ENCODE peak calls at places on chromosomes 5 and 9, in four cellular contexts. X, G, V and J are unnamed samples.

GRCh38 chr5:60633336-60633735 is 66.6 kb downstream of the DEPDC1B start:
- DNase-seq in X (no peak), G (no peak), V (no peak), J (no peak)

GRCh38 chr9:91354846-91355245 is 6.9 kb downstream of the AUH start:
- DNase-seq in X (no peak), G (no peak), V (no peak), J (no peak)

GRCh38 chr9:136010615-136011341 is 49.6 kb upstream of the UBAC1 start:
- DNase-seq in X (peak; percentile 50), G (no peak), V (peak; percentile 42), J (no peak)

GRCh38 chr5:95281211-95281610 is 3.7 kb downstream of the MCTP1 start:
- DNase-seq in X (no peak), G (no peak), V (no peak), J (no peak)

GRCh38 chr5:582936-583635 is 29.1 kb upstream of the CEP72 start:
- DNase-seq in X (no peak), G (peak; percentile 21), V (no peak), J (no peak)

GRCh38 chr5:148739023-148739422 is 84.7 kb upstream of the HTR4 start:
- DNase-seq in X (no peak), G (no peak), V (no peak), J (no peak)

GRCh38 chr5:120122711-120123110 is 341.4 kb upstream of the PRR16 start:
- DNase-seq in X (no peak), G (no peak), V (no peak), J (no peak)

GRCh38 chr5:146828385-146828784 is 50.2 kb downstream of the PPP2R2B start:
- DNase-seq in X (no peak), G (no peak), V (no peak), J (no peak)

GRCh38 chr9:137374131-137374845 is 48.7 kb downstream of the EXD3 start:
- DNase-seq in X (no peak), G (no peak), V (peak; percentile 16), J (no peak)

GRCh38 chr5:36058776-36059175 is 7.9 kb downstream of the UGT3A2 start:
- DNase-seq in X (no peak), G (no peak), V (no peak), J (no peak)

GRCh38 chr5:156120777-156121176 is 206.2 kb upstream of the SGCD start:
- DNase-seq in X (no peak), G (no peak), V (no peak), J (no peak)

GRCh38 chr5:17976404-17976803 is 342.1 kb downstream of the TAF11L14 start:
- DNase-seq in X (no peak), G (no peak), V (no peak), J (no peak)

GRCh38 chr9:69519470-69520240 is 152.5 kb downstream of the APBA1 start:
- DNase-seq in X (no peak), G (no peak), V (no peak), J (no peak)

GRCh38 chr9:28887188-28887884 is 1314.1 kb upstream of the C9orf72 start:
- DNase-seq in X (no peak), G (no peak), V (no peak), J (no peak)

GRCh38 chr9:129412814-129413536 is 207.9 kb downstream of the C9orf50 start:
- DNase-seq in X (peak; percentile 60), G (peak; percentile 67), V (peak; percentile 63), J (peak; percentile 72)

GRCh38 chr9:134053401-134053871 is 14.4 kb downstream of the BRD3 start:
- DNase-seq in X (peak; percentile 43), G (no peak), V (no peak), J (peak; percentile 8)

GRCh38 chr5:159730285-159730684 is 186.0 kb upstream of the ADRA1B start:
- DNase-seq in X (no peak), G (no peak), V (no peak), J (no peak)

GRCh38 chr5:96453394-96453793 is 20.3 kb upstream of the PCSK1 start:
- DNase-seq in X (no peak), G (no peak), V (no peak), J (no peak)

GRCh38 chr5:96936431-96937221 is 746 bp downstream of the LNPEP start:
- DNase-seq in X (peak; percentile 65), G (peak; percentile 46), V (peak; percentile 56), J (peak; percentile 24)

GRCh38 chr9:113572076-113572861 is 108.7 kb downstream of the RGS3 start:
- DNase-seq in X (peak; percentile 15), G (no peak), V (peak; percentile 8), J (peak; percentile 14)

GRCh38 chr5:45793638-45794532 is 97.7 kb upstream of the HCN1 start:
- DNase-seq in X (no peak), G (no peak), V (no peak), J (no peak)

GRCh38 chr9:127974769-127975261 is 6.0 kb downstream of the EEIG1 start:
- DNase-seq in X (no peak), G (no peak), V (peak; percentile 59), J (peak; percentile 61)

GRCh38 chr9:85522459-85523092 is 219.2 kb downstream of the AGTPBP1 start:
- DNase-seq in X (peak; percentile 70), G (no peak), V (peak; percentile 51), J (peak; percentile 27)

GRCh38 chr5:166505086-166505485 is 1786.4 kb upstream of the WWC1 start:
- DNase-seq in X (no peak), G (no peak), V (no peak), J (no peak)

GRCh38 chr9:129898205-129898604 is 62.9 kb downstream of the USP20 start:
- DNase-seq in X (no peak), G (no peak), V (peak; percentile 44), J (no peak)

GRCh38 chr5:139669681-139670368 is 21.7 kb downstream of the CXXC5 start:
- DNase-seq in X (no peak), G (peak; percentile 37), V (no peak), J (no peak)

GRCh38 chr9:136193127-136193890 is 11.6 kb downstream of the LHX3 start:
- DNase-seq in X (no peak), G (no peak), V (no peak), J (no peak)

GRCh38 chr5:3599283-3600105 is 3.9 kb downstream of the IRX1 start:
- DNase-seq in X (no peak), G (no peak), V (no peak), J (no peak)

GRCh38 chr9:72828281-72828731 is 124.5 kb downstream of the ALDH1A1 start:
- DNase-seq in X (no peak), G (no peak), V (no peak), J (no peak)

GRCh38 chr5:41246376-41246775 is 33.0 kb upstream of the C6 start:
- DNase-seq in X (no peak), G (no peak), V (no peak), J (peak; percentile 7)

GRCh38 chr9:109941771-109942170 is 161.8 kb downstream of the PALM2AKAP2 start:
- DNase-seq in X (no peak), G (no peak), V (no peak), J (no peak)

GRCh38 chr9:107274096-107274495 is 9.0 kb upstream of the RAD23B start:
- DNase-seq in X (no peak), G (no peak), V (no peak), J (no peak)

GRCh38 chr9:99303177-99303576 is 81.1 kb downstream of the SEC61B start:
- DNase-seq in X (no peak), G (no peak), V (no peak), J (no peak)

GRCh38 chr9:69762527-69762926 is 2.7 kb upstream of the PTAR1 start:
- DNase-seq in X (no peak), G (no peak), V (no peak), J (no peak)

GRCh38 chr5:172616136-172616535 is 24.9 kb upstream of the NEURL1B start:
- DNase-seq in X (no peak), G (no peak), V (no peak), J (no peak)

GRCh38 chr5:54415896-54416640 is 39.4 kb upstream of the HSPB3 start:
- DNase-seq in X (no peak), G (no peak), V (no peak), J (no peak)

GRCh38 chr9:89594811-89595550 is 9.8 kb upstream of the GADD45G start:
- DNase-seq in X (no peak), G (no peak), V (no peak), J (no peak)

GRCh38 chr5:16467363-16468219 is 2.0 kb upstream of the ZNF622 start:
- DNase-seq in X (no peak), G (no peak), V (no peak), J (no peak)

GRCh38 chr5:143170977-143171376 is 232.5 kb downstream of the NR3C1 start:
- DNase-seq in X (no peak), G (no peak), V (no peak), J (no peak)
- H3K27ac ChIP-seq in X (no peak overlapping the region), G (no peak overlapping the region), V (no peak overlapping the region), J (no peak overlapping the region)

GRCh38 chr5:14582797-14583137 is 1.2 kb downstream of the OTULINL start:
- DNase-seq in X (peak; percentile 47), G (no peak), V (no peak), J (no peak)

GRCh38 chr5:14581891-14582796 is 552 bp downstream of the OTULINL start:
- DNase-seq in X (peak; percentile 84), G (peak; percentile 74), V (peak; percentile 76), J (peak; percentile 79)

GRCh38 chr5:14579246-14579645 is 2.3 kb upstream of the OTULINL start:
- DNase-seq in X (no peak), G (no peak), V (no peak), J (peak; percentile 13)

GRCh38 chr5:14580037-14581034 is 1.3 kb upstream of the OTULINL start:
- DNase-seq in X (no peak), G (no peak), V (no peak), J (no peak)

GRCh38 chr5:14581333-14581890 is at the start of gene OTULINL:
- DNase-seq in X (peak; percentile 92), G (peak; percentile 89), V (peak; percentile 93), J (peak; percentile 78)
- H3K27ac ChIP-seq in X (peak within 1 kb of the TSS; percentile 95), G (peak within 1 kb of the TSS; percentile 77), V (peak within 1 kb of the TSS; percentile 85), J (no peak within 1 kb of the TSS)

GRCh38 chr5:134127988-134128647 is 13.6 kb downstream of the TCF7 start:
- DNase-seq in X (no peak), G (no peak), V (no peak), J (no peak)
- H3K27ac ChIP-seq in X (peak overlapping the region; percentile 60), G (no peak overlapping the region), V (peak overlapping the region; percentile 74), J (no peak overlapping the region)

GRCh38 chr5:164868761-164869160 is 1363.3 kb downstream of the MAT2B start:
- DNase-seq in X (no peak), G (no peak), V (no peak), J (no peak)
- H3K27ac ChIP-seq in X (no peak overlapping the region), G (no peak overlapping the region), V (no peak overlapping the region), J (no peak overlapping the region)

DNA sequence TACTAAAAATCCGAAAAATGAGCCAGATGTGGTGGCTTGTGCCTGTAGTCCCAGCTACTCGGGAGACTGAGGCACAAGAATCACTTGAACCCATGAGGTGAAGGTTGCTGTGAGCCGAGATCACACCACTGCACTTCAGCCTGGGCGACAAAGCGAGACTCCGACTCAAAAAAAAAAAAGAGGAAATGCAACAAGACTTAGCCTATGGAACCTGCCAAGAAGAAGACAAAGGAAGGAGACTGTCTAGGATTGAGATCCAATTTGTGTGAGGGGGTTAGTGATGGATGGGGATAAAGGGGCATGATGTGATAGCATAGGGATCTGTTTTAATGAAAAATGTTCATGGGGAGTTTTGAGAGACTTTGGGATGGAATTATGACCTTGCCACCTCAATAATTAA is 72.9 kb downstream of the RAB24 start:
- DNase-seq in X (no peak), G (no peak), V (no peak), J (no peak)
- H3K27ac ChIP-seq in X (no peak overlapping the region), G (no peak overlapping the region), V (no peak overlapping the region), J (no peak overlapping the region)